ENCODE peak calls at places on chromosome 14, in nine cellular contexts. H is omental fat pad; K is WTC11; A is psoas muscle; W is choroid plexus epithelial cell; C is activated effector memory CD4-positive, alpha-beta T cell treated with Interleukin-2 at 50 U/mL for 16 hours; G is T-helper 1 cell; Z is BJ; D is GM12865. O is an unnamed sample.

GRCh38 chr14:105616802-105617192 is 90.4 kb downstream of the TMEM121 start:
- DNase-seq in H (no peak), K (no peak), A (no peak), W (no peak), C (no peak), G (no peak), Z (no peak), D (no peak), O (no peak)

GRCh38 chr14:31933716-31934115 is 143.4 kb upstream of the ARHGAP5 start:
- DNase-seq in H (no peak), K (no peak), A (no peak), W (peak), C (no peak), G (no peak), Z (no peak), D (no peak), O (peak)

GRCh38 chr14:96051642-96052540 is 12.7 kb downstream of the C14orf132 start:
- DNase-seq in H (no peak), K (peak), A (no peak), W (no peak), C (no peak), G (no peak), Z (no peak), D (peak), O (no peak)

GRCh38 chr14:74886001-74886400 is 4.3 kb downstream of the DLST start:
- DNase-seq in H (no peak), K (peak), A (no peak), W (peak), C (no peak), G (no peak), Z (peak), D (no peak), O (no peak)

GRCh38 chr14:76834296-76834695 is 8.1 kb downstream of the LRRC74A start:
- DNase-seq in H (no peak), K (no peak), A (no peak), W (no peak), C (no peak), G (no peak), Z (no peak), D (no peak), O (no peak)

GRCh38 chr14:96040836-96041371 is 1.7 kb downstream of the C14orf132 start:
- DNase-seq in H (no peak), K (no peak), A (no peak), W (peak), C (no peak), G (no peak), Z (no peak), D (no peak), O (no peak)

GRCh38 chr14:28609228-28609828 is 157.3 kb upstream of the FOXG1 start:
- DNase-seq in H (peak), K (peak), A (no peak), W (peak), C (no peak), G (no peak), Z (no peak), D (peak), O (peak)

GRCh38 chr14:31395572-31396205 is 24.7 kb downstream of the HEATR5A start:
- DNase-seq in H (no peak), K (no peak), A (no peak), W (peak), C (no peak), G (no peak), Z (no peak), D (no peak), O (no peak)

GRCh38 chr14:84144166-84144565 is 1385.8 kb upstream of the FLRT2 start:
- DNase-seq in H (no peak), K (no peak), A (no peak), W (peak), C (no peak), G (no peak), Z (no peak), D (no peak), O (no peak)

GRCh38 chr14:24098927-24099813 is 5.1 kb downstream of the PCK2 start:
- DNase-seq in H (no peak), K (no peak), A (no peak), W (no peak), C (no peak), G (no peak), Z (no peak), D (no peak), O (no peak)

GRCh38 chr14:73180385-73180805 is 44.1 kb downstream of the PSEN1 start:
- DNase-seq in H (no peak), K (no peak), A (no peak), W (peak), C (no peak), G (no peak), Z (peak), D (no peak), O (no peak)